ENCODE peak calls at places on chromosomes 13 and 19, in seven cellular contexts. One of them, this sample, is unnamed. For H3K4me1, the result is how much of the 10 kb centered on the place peaks cover.

GRCh38 chr19:49512970-49513745 is 697 bp downstream of the FCGRT start:
- DNase-seq in thoracic aorta: no peak
- DNase-seq in PC-3: no peak
- DNase-seq in CD4-positive, CD25-positive, alpha-beta regulatory T cell: peak
- DNase-seq in left lung: peak
- DNase-seq in heart left ventricle: peak
- DNase-seq in neural progenitor cell: peak
- DNase-seq in this sample: peak

GRCh38 chr13:26979334-26979733 is 192.3 kb downstream of the USP12 start:
- DNase-seq in CD4-positive, CD25-positive, alpha-beta regulatory T cell: no peak
- DNase-seq in heart left ventricle: no peak
- DNase-seq in PC-3: no peak
- DNase-seq in thoracic aorta: no peak
- DNase-seq in left lung: no peak
- DNase-seq in neural progenitor cell: no peak
- DNase-seq in this sample: no peak

GRCh38 chr19:47075941-47076340 is 27.5 kb upstream of the TMEM160 start:
- DNase-seq in left lung: peak
- DNase-seq in neural progenitor cell: no peak
- DNase-seq in CD4-positive, CD25-positive, alpha-beta regulatory T cell: no peak
- DNase-seq in thoracic aorta: no peak
- DNase-seq in heart left ventricle: no peak
- DNase-seq in PC-3: no peak
- DNase-seq in this sample: no peak

GRCh38 chr13:44693156-44693826 is 117.2 kb upstream of the TSC22D1 start:
- DNase-seq in neural progenitor cell: no peak
- DNase-seq in PC-3: no peak
- DNase-seq in CD4-positive, CD25-positive, alpha-beta regulatory T cell: no peak
- DNase-seq in thoracic aorta: no peak
- DNase-seq in heart left ventricle: peak
- DNase-seq in left lung: no peak
- DNase-seq in this sample: no peak

GRCh38 chr19:11425719-11426457 is 6.8 kb upstream of the RGL3 start:
- DNase-seq in thoracic aorta: no peak
- DNase-seq in neural progenitor cell: no peak
- DNase-seq in heart left ventricle: no peak
- DNase-seq in left lung: no peak
- DNase-seq in CD4-positive, CD25-positive, alpha-beta regulatory T cell: no peak
- DNase-seq in PC-3: no peak
- DNase-seq in this sample: no peak

GRCh38 chr19:15129856-15130580 is 22.8 kb downstream of the SYDE1 start:
- DNase-seq in heart left ventricle: no peak
- DNase-seq in neural progenitor cell: no peak
- DNase-seq in PC-3: peak
- DNase-seq in left lung: no peak
- DNase-seq in CD4-positive, CD25-positive, alpha-beta regulatory T cell: peak
- DNase-seq in thoracic aorta: no peak
- DNase-seq in this sample: no peak

GRCh38 chr13:96091164-96091931 is 1.4 kb downstream of the HS6ST3 start:
- DNase-seq in heart left ventricle: no peak
- DNase-seq in neural progenitor cell: peak
- DNase-seq in CD4-positive, CD25-positive, alpha-beta regulatory T cell: no peak
- DNase-seq in left lung: peak
- DNase-seq in thoracic aorta: no peak
- DNase-seq in PC-3: no peak
- DNase-seq in this sample: no peak

GRCh38 chr19:52527954-52528326 is 472 bp downstream of the ZNF808 start:
- DNase-seq in CD4-positive, CD25-positive, alpha-beta regulatory T cell: no peak
- DNase-seq in neural progenitor cell: peak
- DNase-seq in left lung: peak
- DNase-seq in PC-3: no peak
- DNase-seq in thoracic aorta: no peak
- DNase-seq in heart left ventricle: peak
- DNase-seq in this sample: no peak

GRCh38 chr13:24500977-24501376 is 11.6 kb downstream of the PARP4 start:
- DNase-seq in PC-3: peak
- DNase-seq in left lung: no peak
- DNase-seq in CD4-positive, CD25-positive, alpha-beta regulatory T cell: no peak
- DNase-seq in heart left ventricle: no peak
- DNase-seq in thoracic aorta: no peak
- DNase-seq in neural progenitor cell: no peak
- DNase-seq in this sample: no peak

GRCh38 chr13:40546047-40546446 is 120.4 kb downstream of the FOXO1 start:
- DNase-seq in heart left ventricle: no peak
- DNase-seq in left lung: no peak
- DNase-seq in PC-3: no peak
- DNase-seq in thoracic aorta: no peak
- DNase-seq in CD4-positive, CD25-positive, alpha-beta regulatory T cell: no peak
- DNase-seq in neural progenitor cell: no peak
- DNase-seq in this sample: no peak

GRCh38 chr19:21143846-21144245 is 2.0 kb downstream of the ZNF431 start:
- DNase-seq in thoracic aorta: no peak
- DNase-seq in heart left ventricle: no peak
- DNase-seq in PC-3: no peak
- DNase-seq in left lung: no peak
- DNase-seq in neural progenitor cell: no peak
- DNase-seq in CD4-positive, CD25-positive, alpha-beta regulatory T cell: no peak
- DNase-seq in this sample: no peak

GRCh38 chr19:10604460-10604980 is 17.4 kb upstream of the AP1M2 start:
- DNase-seq in PC-3: peak
- DNase-seq in CD4-positive, CD25-positive, alpha-beta regulatory T cell: peak
- DNase-seq in neural progenitor cell: no peak
- DNase-seq in left lung: no peak
- DNase-seq in thoracic aorta: no peak
- DNase-seq in heart left ventricle: peak
- DNase-seq in this sample: no peak

GRCh38 chr19:37932985-37933953 is 26.3 kb downstream of the SIPA1L3 start:
- DNase-seq in neural progenitor cell: peak
- DNase-seq in CD4-positive, CD25-positive, alpha-beta regulatory T cell: no peak
- DNase-seq in PC-3: peak
- DNase-seq in thoracic aorta: no peak
- DNase-seq in heart left ventricle: no peak
- DNase-seq in left lung: peak
- DNase-seq in this sample: no peak

GRCh38 chr19:29517412-29517811 is 8.4 kb upstream of the VSTM2B start:
- DNase-seq in PC-3: no peak
- DNase-seq in thoracic aorta: no peak
- DNase-seq in neural progenitor cell: no peak
- DNase-seq in heart left ventricle: peak
- DNase-seq in left lung: no peak
- DNase-seq in CD4-positive, CD25-positive, alpha-beta regulatory T cell: no peak
- DNase-seq in this sample: no peak

GRCh38 chr13:42707596-42707995 is 73.8 kb upstream of the FAM216B start:
- DNase-seq in left lung: no peak
- DNase-seq in neural progenitor cell: no peak
- DNase-seq in CD4-positive, CD25-positive, alpha-beta regulatory T cell: no peak
- DNase-seq in PC-3: no peak
- DNase-seq in thoracic aorta: no peak
- DNase-seq in heart left ventricle: no peak
- DNase-seq in this sample: no peak

GRCh38 chr13:97254809-97255208 is 32.7 kb downstream of the MBNL2 start:
- DNase-seq in left lung: no peak
- DNase-seq in neural progenitor cell: no peak
- DNase-seq in PC-3: peak
- DNase-seq in thoracic aorta: no peak
- DNase-seq in CD4-positive, CD25-positive, alpha-beta regulatory T cell: no peak
- DNase-seq in heart left ventricle: no peak
- DNase-seq in this sample: no peak

GRCh38 chr13:51581148-51581820 is 3.0 kb upstream of the WDFY2 start:
- DNase-seq in thoracic aorta: no peak
- DNase-seq in PC-3: no peak
- DNase-seq in CD4-positive, CD25-positive, alpha-beta regulatory T cell: no peak
- DNase-seq in heart left ventricle: no peak
- DNase-seq in neural progenitor cell: no peak
- DNase-seq in left lung: no peak
- DNase-seq in this sample: no peak

GRCh38 chr13:51584731-51585191 is 499 bp downstream of the WDFY2 start:
- DNase-seq in PC-3: peak
- DNase-seq in CD4-positive, CD25-positive, alpha-beta regulatory T cell: peak
- DNase-seq in thoracic aorta: peak
- DNase-seq in neural progenitor cell: peak
- DNase-seq in heart left ventricle: peak
- DNase-seq in left lung: peak
- DNase-seq in this sample: peak

GRCh38 chr13:51583875-51584730 is at the start of gene WDFY2:
- DNase-seq in CD4-positive, CD25-positive, alpha-beta regulatory T cell: peak
- DNase-seq in left lung: peak
- DNase-seq in PC-3: peak
- DNase-seq in neural progenitor cell: peak
- DNase-seq in thoracic aorta: peak
- DNase-seq in heart left ventricle: peak
- DNase-seq in this sample: peak

GRCh38 chr13:51585234-51585672 is 991 bp downstream of the WDFY2 start:
- DNase-seq in CD4-positive, CD25-positive, alpha-beta regulatory T cell: peak
- DNase-seq in heart left ventricle: no peak
- DNase-seq in PC-3: no peak
- DNase-seq in neural progenitor cell: no peak
- DNase-seq in left lung: no peak
- DNase-seq in thoracic aorta: no peak
- DNase-seq in this sample: no peak

GRCh38 chr13:51583469-51583874 is 790 bp upstream of the WDFY2 start:
- DNase-seq in CD4-positive, CD25-positive, alpha-beta regulatory T cell: no peak
- DNase-seq in left lung: no peak
- DNase-seq in heart left ventricle: no peak
- DNase-seq in PC-3: no peak
- DNase-seq in neural progenitor cell: no peak
- DNase-seq in thoracic aorta: no peak
- DNase-seq in this sample: no peak
- H3K27ac ChIP-seq in CD4-positive, CD25-positive, alpha-beta regulatory T cell: peak
- H3K27ac ChIP-seq in left lung: peak
- H3K27ac ChIP-seq in heart left ventricle: peak
- H3K27ac ChIP-seq in PC-3: peak
- H3K27ac ChIP-seq in neural progenitor cell: no peak
- H3K27ac ChIP-seq in thoracic aorta: peak
- H3K27ac ChIP-seq in this sample: peak

GRCh38 chr19:43779147-43779819 is 1.5 kb downstream of the KCNN4 start:
- DNase-seq in heart left ventricle: no peak
- DNase-seq in neural progenitor cell: no peak
- DNase-seq in thoracic aorta: no peak
- DNase-seq in CD4-positive, CD25-positive, alpha-beta regulatory T cell: no peak
- DNase-seq in PC-3: no peak
- DNase-seq in left lung: peak
- DNase-seq in this sample: no peak
- H3K4me1 ChIP-seq in heart left ventricle: under half
- H3K4me1 ChIP-seq in neural progenitor cell: under half
- H3K4me1 ChIP-seq in thoracic aorta: under half
- H3K4me1 ChIP-seq in CD4-positive, CD25-positive, alpha-beta regulatory T cell: half or more
- H3K4me1 ChIP-seq in PC-3: under half
- H3K4me1 ChIP-seq in left lung: half or more
- H3K4me1 ChIP-seq in this sample: under half

GRCh38 chr13:81305928-81306327 is 965.0 kb upstream of the SPRY2 start:
- DNase-seq in thoracic aorta: no peak
- DNase-seq in PC-3: no peak
- DNase-seq in CD4-positive, CD25-positive, alpha-beta regulatory T cell: no peak
- DNase-seq in left lung: no peak
- DNase-seq in neural progenitor cell: no peak
- DNase-seq in heart left ventricle: no peak
- DNase-seq in this sample: no peak

GRCh38 chr13:81304121-81304659 is 963.3 kb upstream of the SPRY2 start:
- DNase-seq in heart left ventricle: no peak
- DNase-seq in CD4-positive, CD25-positive, alpha-beta regulatory T cell: no peak
- DNase-seq in left lung: no peak
- DNase-seq in PC-3: peak
- DNase-seq in thoracic aorta: no peak
- DNase-seq in neural progenitor cell: no peak
- DNase-seq in this sample: no peak

GRCh38 chr13:81302677-81303076 is 961.8 kb upstream of the SPRY2 start:
- DNase-seq in neural progenitor cell: no peak
- DNase-seq in CD4-positive, CD25-positive, alpha-beta regulatory T cell: no peak
- DNase-seq in PC-3: no peak
- DNase-seq in thoracic aorta: no peak
- DNase-seq in heart left ventricle: no peak
- DNase-seq in left lung: no peak
- DNase-seq in this sample: no peak

DNA sequence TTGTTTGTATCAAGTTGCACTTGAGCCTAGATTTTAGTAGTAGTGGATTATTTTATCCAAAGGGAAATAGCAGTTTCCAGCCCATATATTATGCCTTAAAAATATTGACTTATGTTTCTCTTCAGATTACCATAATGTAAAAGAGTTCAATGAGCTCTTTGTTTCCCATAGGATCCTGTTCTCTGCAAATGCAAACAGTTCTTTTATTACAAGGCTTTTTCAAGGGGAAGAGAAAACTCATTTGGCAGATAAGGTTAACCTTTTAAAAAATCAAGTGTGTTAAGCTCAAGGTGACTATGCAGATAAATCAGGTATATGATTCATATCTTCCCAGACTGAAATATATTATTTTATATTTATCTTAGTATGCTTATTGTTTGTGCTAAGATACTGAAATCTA is 961.2 kb upstream of the SPRY2 start:
- DNase-seq in neural progenitor cell: no peak
- DNase-seq in PC-3: no peak
- DNase-seq in left lung: no peak
- DNase-seq in thoracic aorta: no peak
- DNase-seq in heart left ventricle: no peak
- DNase-seq in CD4-positive, CD25-positive, alpha-beta regulatory T cell: no peak
- DNase-seq in this sample: no peak
- H3K4me3 ChIP-seq in neural progenitor cell: no peak
- H3K4me3 ChIP-seq in PC-3: no peak
- H3K4me3 ChIP-seq in left lung: no peak
- H3K4me3 ChIP-seq in thoracic aorta: no peak
- H3K4me3 ChIP-seq in heart left ventricle: no peak
- H3K4me3 ChIP-seq in CD4-positive, CD25-positive, alpha-beta regulatory T cell: no peak
- H3K4me3 ChIP-seq in this sample: no peak

GRCh38 chr13:32253911-32254399 is 61.2 kb downstream of the ZAR1L start:
- DNase-seq in neural progenitor cell: no peak
- DNase-seq in left lung: no peak
- DNase-seq in heart left ventricle: no peak
- DNase-seq in thoracic aorta: no peak
- DNase-seq in PC-3: no peak
- DNase-seq in CD4-positive, CD25-positive, alpha-beta regulatory T cell: no peak
- DNase-seq in this sample: no peak

GRCh38 chr13:32255744-32256120 is 59.4 kb downstream of the ZAR1L start:
- DNase-seq in PC-3: peak
- DNase-seq in neural progenitor cell: no peak
- DNase-seq in left lung: no peak
- DNase-seq in heart left ventricle: no peak
- DNase-seq in thoracic aorta: no peak
- DNase-seq in CD4-positive, CD25-positive, alpha-beta regulatory T cell: no peak
- DNase-seq in this sample: peak

GRCh38 chr13:32252812-32253440 is 62.2 kb downstream of the ZAR1L start:
- DNase-seq in left lung: no peak
- DNase-seq in CD4-positive, CD25-positive, alpha-beta regulatory T cell: no peak
- DNase-seq in thoracic aorta: no peak
- DNase-seq in PC-3: no peak
- DNase-seq in heart left ventricle: no peak
- DNase-seq in neural progenitor cell: no peak
- DNase-seq in this sample: no peak

GRCh38 chr13:32254916-32255743 is 60.0 kb downstream of the ZAR1L start:
- DNase-seq in CD4-positive, CD25-positive, alpha-beta regulatory T cell: no peak
- DNase-seq in thoracic aorta: no peak
- DNase-seq in heart left ventricle: no peak
- DNase-seq in PC-3: peak
- DNase-seq in left lung: no peak
- DNase-seq in neural progenitor cell: no peak
- DNase-seq in this sample: no peak

GRCh38 chr13:32254416-32254815 is 60.7 kb downstream of the ZAR1L start:
- DNase-seq in left lung: no peak
- DNase-seq in CD4-positive, CD25-positive, alpha-beta regulatory T cell: no peak
- DNase-seq in PC-3: no peak
- DNase-seq in neural progenitor cell: no peak
- DNase-seq in thoracic aorta: no peak
- DNase-seq in heart left ventricle: no peak
- DNase-seq in this sample: no peak
- H3K27ac ChIP-seq in left lung: peak
- H3K27ac ChIP-seq in CD4-positive, CD25-positive, alpha-beta regulatory T cell: no peak
- H3K27ac ChIP-seq in PC-3: no peak
- H3K27ac ChIP-seq in neural progenitor cell: no peak
- H3K27ac ChIP-seq in thoracic aorta: peak
- H3K27ac ChIP-seq in heart left ventricle: peak
- H3K27ac ChIP-seq in this sample: no peak